ENCODE peak calls at places on chromosomes 7 and 10, in seven cellular contexts. Q, U, J, V, T, Z and L are unnamed samples.

GRCh38 chr10:62354941-62355340 is 19.2 kb upstream of the ZNF365 start:
- DNase-seq in T (no peak), V (no peak), J (no peak), Z (no peak), U (no peak), Q (no peak), L (no peak)

GRCh38 chr7:151366141-151366871 is 24.7 kb downstream of the NUB1 start:
- DNase-seq in V (no peak), Q (no peak), J (no peak), T (no peak), Z (no peak), U (no peak), L (no peak)

GRCh38 chr7:92072708-92073107 is 61.6 kb downstream of the CYP51A1 start:
- DNase-seq in V (no peak), Z (no peak), T (no peak), U (no peak), Q (no peak), J (no peak), L (no peak)

GRCh38 chr10:48453451-48454301 is 147.2 kb downstream of the MAPK8 start:
- DNase-seq in U (no peak), Q (no peak), V (no peak), J (no peak), T (no peak), Z (no peak), L (no peak)

GRCh38 chr10:116838143-116838725 is 11.1 kb upstream of the ENO4 start:
- DNase-seq in V (no peak), J (no peak), Q (no peak), U (no peak), T (no peak), Z (no peak), L (no peak)

GRCh38 chr7:41346878-41347277 is 356.0 kb downstream of the INHBA start:
- DNase-seq in Q (no peak), V (no peak), U (no peak), J (no peak), T (no peak), Z (no peak), L (no peak)

GRCh38 chr10:30556189-30556588 is 73.4 kb downstream of the LYZL2 start:
- DNase-seq in V (no peak), Q (no peak), U (no peak), J (peak; percentile 28), Z (no peak), T (no peak), L (no peak)

GRCh38 chr7:30366606-30367005 is 82.2 kb downstream of the ZNRF2 start:
- DNase-seq in V (no peak), Z (no peak), U (no peak), T (no peak), J (no peak), Q (no peak), L (no peak)

GRCh38 chr7:148434181-148434769 is 156.3 kb upstream of the C7orf33 start:
- DNase-seq in J (no peak), Z (no peak), U (no peak), Q (no peak), T (no peak), V (no peak), L (no peak)

GRCh38 chr7:4631021-4631663 is 51.0 kb upstream of the FOXK1 start:
- DNase-seq in Q (no peak), V (no peak), T (no peak), J (no peak), Z (no peak), U (no peak), L (no peak)

GRCh38 chr7:38630720-38631673 is at the start of gene AMPH:
- DNase-seq in Z (no peak), J (no peak), T (no peak), V (no peak), Q (peak; percentile 15), U (no peak), L (peak; percentile 40)

GRCh38 chr7:91852263-91852741 is 28.2 kb downstream of the MTERF1 start:
- DNase-seq in Q (no peak), U (no peak), T (no peak), J (peak; percentile 79), Z (no peak), V (no peak), L (no peak)

GRCh38 chr7:134510646-134511045 is 16.7 kb upstream of the AKR1B10 start:
- DNase-seq in Z (no peak), V (peak; percentile 58), T (no peak), J (no peak), U (no peak), Q (no peak), L (no peak)

GRCh38 chr7:105493928-105494325 is 28.1 kb downstream of the PUS7 start:
- DNase-seq in J (no peak), U (no peak), Q (no peak), T (no peak), Z (no peak), V (no peak), L (no peak)

GRCh38 chr10:12448729-12449391 is 99.5 kb downstream of the CAMK1D start:
- DNase-seq in T (peak; percentile 72), U (peak; percentile 74), Z (peak; percentile 59), V (peak; percentile 45), J (peak; percentile 85), Q (peak; percentile 43), L (peak; percentile 41)

GRCh38 chr10:16717617-16718395 is 99.4 kb downstream of the RSU1 start:
- DNase-seq in U (no peak), Z (no peak), J (no peak), Q (no peak), T (no peak), V (no peak), L (no peak)

GRCh38 chr7:12481722-12482121 is 78.1 kb upstream of the VWDE start:
- DNase-seq in Q (no peak), V (no peak), T (no peak), U (no peak), Z (no peak), J (no peak), L (no peak)
- TF ChIP-seq POLR2A in Q (no peak), V (no peak), T (no peak), U (no peak), Z (no peak), J (no peak), L (no peak)

DNA sequence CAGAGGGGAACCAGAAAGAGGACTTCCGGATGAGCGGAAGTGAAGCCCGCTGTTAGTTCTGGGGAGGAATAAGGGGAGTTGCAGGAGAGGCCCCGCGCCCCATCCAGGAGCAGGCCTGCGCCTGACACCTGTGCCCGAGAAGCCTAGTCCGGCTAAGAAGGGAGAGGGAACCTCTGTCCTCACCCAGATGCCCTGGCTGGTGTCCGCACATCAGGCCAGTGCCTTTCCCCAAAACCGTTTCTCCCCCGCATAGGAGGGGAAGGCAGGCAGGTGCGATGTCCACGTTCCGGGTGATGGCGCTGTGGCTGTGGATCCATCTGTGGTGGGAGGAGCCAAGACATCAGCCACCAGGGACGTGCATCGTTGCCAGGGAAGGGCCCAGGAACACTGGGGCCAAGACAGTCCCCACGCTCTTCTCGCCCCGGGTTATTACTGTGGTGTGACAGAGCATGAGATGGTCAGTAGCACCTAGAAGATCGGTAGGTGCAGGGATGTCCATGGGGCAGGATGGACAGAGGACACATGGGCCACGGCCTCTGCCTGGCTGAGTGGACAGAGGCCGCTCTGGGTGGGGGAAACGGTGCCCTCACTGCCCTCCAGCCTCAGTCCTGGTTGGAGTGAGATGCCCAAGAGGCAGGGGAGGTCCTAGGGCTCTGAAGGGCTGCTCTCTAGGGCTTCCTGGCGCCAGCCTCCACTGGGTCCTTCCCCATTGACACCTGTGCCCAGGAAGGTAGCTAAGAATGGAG is 262.7 kb downstream of the CELF2 start:
- DNase-seq in U (no peak), T (no peak), Z (no peak), V (no peak), Q (no peak), J (no peak), L (no peak)
- TF ChIP-seq CTCF in U (no peak), T (no peak), Z (no peak), V (no peak), Q (no peak), J (no peak), L (no peak)

DNA sequence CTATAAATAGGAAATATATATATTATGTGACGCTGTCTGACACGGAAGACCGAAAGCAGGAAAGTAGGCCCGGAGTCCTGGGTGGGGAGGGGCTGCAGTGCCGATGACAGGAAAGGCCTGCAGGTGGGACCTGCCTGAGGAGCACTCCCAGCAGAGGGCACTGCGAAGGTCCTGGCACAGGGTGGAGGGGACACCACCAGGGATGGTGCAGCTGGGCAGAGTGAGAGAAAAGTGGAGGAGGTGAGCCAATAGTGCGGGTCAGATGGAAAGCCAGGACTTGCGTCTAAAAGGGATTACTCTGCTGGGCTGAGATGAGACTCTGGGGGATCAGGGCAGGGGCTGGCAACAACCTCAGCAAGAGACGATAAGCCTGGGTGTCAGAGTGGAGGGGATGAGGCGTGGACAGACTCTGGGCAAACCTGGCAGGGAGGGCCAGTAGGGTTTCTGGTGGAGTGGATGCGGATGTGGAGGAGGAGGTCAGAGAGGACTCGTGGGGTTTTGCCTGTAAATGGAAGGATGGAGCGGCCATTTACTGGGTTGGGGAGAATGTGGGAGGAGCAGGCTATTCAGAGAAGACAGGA is 118.2 kb upstream of the ZNF746 start:
- DNase-seq in Q (no peak), U (no peak), T (no peak), J (no peak), V (no peak), Z (no peak), L (no peak)
- TF ChIP-seq POLR2A in Q (no peak), U (no peak), T (no peak), J (no peak), V (no peak), Z (no peak), L (no peak)

GRCh38 chr10:31833753-31834152 is 94.9 kb downstream of the ARHGAP12 start:
- DNase-seq in Z (no peak), V (no peak), U (no peak), T (no peak), J (no peak), Q (no peak), L (no peak)

GRCh38 chr10:31836569-31837406 is 91.8 kb downstream of the ARHGAP12 start:
- DNase-seq in Z (no peak), V (peak; percentile 42), Q (no peak), T (peak; percentile 36), J (peak; percentile 34), U (peak; percentile 22), L (no peak)

GRCh38 chr10:31838065-31838464 is 90.6 kb downstream of the ARHGAP12 start:
- DNase-seq in Z (no peak), V (no peak), Q (no peak), U (no peak), J (peak; percentile 2), T (no peak), L (no peak)

DNA sequence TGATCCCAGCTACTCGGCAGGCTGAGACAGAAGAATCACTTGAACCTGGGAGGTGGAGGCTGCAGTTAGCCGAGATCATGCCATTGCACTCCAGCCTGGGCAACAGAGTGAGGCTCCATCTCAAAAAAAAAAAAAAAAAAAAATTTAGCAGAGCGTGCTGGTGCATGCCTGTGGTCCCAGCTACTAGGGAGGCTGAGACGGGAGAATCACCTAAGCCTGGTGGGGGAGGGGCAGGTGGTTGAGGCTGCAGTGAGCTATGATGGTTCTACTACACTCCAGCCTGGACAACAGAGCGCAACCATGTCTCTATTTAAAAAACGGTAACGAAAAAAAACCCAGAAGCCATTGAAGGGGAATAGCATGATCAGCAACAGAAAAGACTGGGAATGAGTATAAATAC is 89.9 kb downstream of the ARHGAP12 start:
- DNase-seq in Q (no peak), Z (no peak), T (no peak), J (no peak), U (no peak), V (no peak), L (no peak)
- TF ChIP-seq CTCF in Q (no peak), Z (no peak), T (no peak), J (no peak), U (no peak), V (no peak), L (no peak)